ENCODE peak calls at places on chromosome 17, in six cellular contexts. Z, F, S, M, X and D are unnamed samples.

GRCh38 chr17:76901542-76902197 is 33.5 kb downstream of the MGAT5B start:
- DNase-seq in Z (no peak), S (no peak), F (no peak), M (no peak), X (no peak), D (no peak)

GRCh38 chr17:36892112-36892838 is 45.0 kb upstream of the LHX1 start:
- DNase-seq in Z (no peak), F (no peak), S (no peak), X (no peak), M (no peak), D (no peak)

GRCh38 chr17:21171309-21171922 is 42.5 kb downstream of the TMEM11 start:
- DNase-seq in Z (no peak), M (no peak), F (no peak), S (no peak), X (no peak), D (peak)

GRCh38 chr17:40949406-40949805 is 12.0 kb upstream of the KRT23 start:
- DNase-seq in F (no peak), X (no peak), M (no peak), Z (no peak), S (no peak), D (no peak)

GRCh38 chr17:48110722-48111121 is 3.2 kb downstream of the SNX11 start:
- DNase-seq in Z (no peak), S (no peak), X (no peak), F (no peak), M (no peak), D (peak)

GRCh38 chr17:71625330-71625729 is 495.5 kb upstream of the SOX9 start:
- DNase-seq in X (no peak), S (no peak), Z (no peak), M (no peak), F (no peak), D (no peak)

GRCh38 chr17:1931759-1932579 is 93.2 kb downstream of the RTN4RL1 start:
- DNase-seq in Z (no peak), F (no peak), M (peak), X (peak), S (peak), D (no peak)

GRCh38 chr17:1515640-1516402 is 591 bp downstream of the INPP5K start:
- DNase-seq in F (peak), X (peak), Z (peak), M (no peak), S (peak), D (peak)

GRCh38 chr17:47806913-47807255 is 14.7 kb downstream of the OSBPL7 start:
- DNase-seq in M (no peak), F (no peak), S (no peak), Z (no peak), X (no peak), D (no peak)

GRCh38 chr17:16352303-16352837 is 899 bp downstream of the CENPV start:
- DNase-seq in F (peak), S (peak), M (peak), Z (peak), X (peak), D (peak)

GRCh38 chr17:21686165-21687015 is 5.9 kb upstream of the KCNJ18 start:
- DNase-seq in S (no peak), F (no peak), M (no peak), X (no peak), Z (no peak), D (no peak)

GRCh38 chr17:10737168-10737622 is 7.4 kb upstream of the TMEM220 start:
- DNase-seq in X (peak), F (peak), S (peak), M (peak), Z (no peak), D (no peak)

GRCh38 chr17:14559220-14559619 is 258.3 kb downstream of the HS3ST3B1 start:
- DNase-seq in M (no peak), X (no peak), Z (no peak), F (no peak), S (no peak), D (no peak)

GRCh38 chr17:7632492-7632894 is 2.6 kb downstream of the SHBG start:
- DNase-seq in X (peak), Z (no peak), F (peak), S (peak), M (no peak), D (no peak)

GRCh38 chr17:22512057-22512456 is 819.7 kb downstream of the KCNJ18 start:
- DNase-seq in Z (no peak), M (no peak), S (no peak), X (no peak), F (no peak), D (no peak)

GRCh38 chr17:68611353-68612227 is 10.4 kb upstream of the FAM20A start:
- DNase-seq in S (no peak), M (no peak), F (no peak), X (no peak), Z (no peak), D (no peak)

GRCh38 chr17:49035470-49036269 is 38.5 kb downstream of the IGF2BP1 start:
- DNase-seq in X (peak), Z (no peak), F (peak), M (peak), S (peak), D (peak)

GRCh38 chr17:61635913-61636432 is 45.0 kb upstream of the NACA2 start:
- DNase-seq in X (peak), Z (peak), S (peak), M (no peak), F (peak), D (peak)

GRCh38 chr17:78269893-78270490 is 38.6 kb downstream of the TMEM235 start:
- DNase-seq in X (peak), F (no peak), M (no peak), S (no peak), Z (no peak), D (no peak)

GRCh38 chr17:63998050-63998720 is at the start of gene PRR29:
- DNase-seq in X (peak), M (peak), F (peak), S (peak), Z (peak), D (peak)

GRCh38 chr17:35256629-35257028 is 13.8 kb downstream of the SLFN5 start:
- DNase-seq in S (no peak), F (no peak), X (no peak), Z (no peak), M (no peak), D (no peak)

GRCh38 chr17:5769936-5770335 is 185.6 kb upstream of the NLRP1 start:
- DNase-seq in Z (no peak), S (no peak), F (no peak), X (no peak), M (no peak), D (no peak)

GRCh38 chr17:9336817-9337216 is 238.8 kb downstream of the STX8 start:
- DNase-seq in M (no peak), S (no peak), Z (no peak), F (no peak), X (no peak), D (no peak)

GRCh38 chr17:40564883-40565744 is at the start of gene CCR7:
- DNase-seq in X (no peak), M (no peak), F (no peak), Z (peak), S (no peak), D (peak)

GRCh38 chr17:79111097-79111496 is 36.5 kb downstream of the ENGASE start:
- DNase-seq in M (no peak), F (no peak), S (no peak), Z (no peak), X (no peak), D (no peak)

GRCh38 chr17:69967910-69968411 is 107.1 kb upstream of the KCNJ16 start:
- DNase-seq in M (no peak), X (no peak), S (peak), F (peak), Z (no peak), D (no peak)

GRCh38 chr17:76905036-76905435 is 36.8 kb downstream of the MGAT5B start:
- DNase-seq in F (no peak), M (no peak), S (no peak), X (no peak), Z (no peak), D (no peak)

GRCh38 chr17:2685696-2686095 is 25.9 kb downstream of the CLUH start:
- DNase-seq in M (no peak), F (no peak), S (no peak), Z (no peak), X (peak), D (no peak)

GRCh38 chr17:79557276-79557675 is 53.6 kb downstream of the RBFOX3 start:
- DNase-seq in X (no peak), M (no peak), Z (no peak), F (no peak), S (no peak), D (no peak)

GRCh38 chr17:49180998-49181635 is 29.3 kb downstream of the GNGT2 start:
- DNase-seq in M (no peak), X (no peak), Z (no peak), S (no peak), F (no peak), D (no peak)

GRCh38 chr17:36855459-36855858 is 81.8 kb upstream of the LHX1 start:
- DNase-seq in X (no peak), S (no peak), M (no peak), F (no peak), Z (no peak), D (no peak)

GRCh38 chr17:13413001-13413400 is 188.7 kb downstream of the HS3ST3A1 start:
- DNase-seq in S (no peak), Z (no peak), M (no peak), F (no peak), X (no peak), D (no peak)

DNA sequence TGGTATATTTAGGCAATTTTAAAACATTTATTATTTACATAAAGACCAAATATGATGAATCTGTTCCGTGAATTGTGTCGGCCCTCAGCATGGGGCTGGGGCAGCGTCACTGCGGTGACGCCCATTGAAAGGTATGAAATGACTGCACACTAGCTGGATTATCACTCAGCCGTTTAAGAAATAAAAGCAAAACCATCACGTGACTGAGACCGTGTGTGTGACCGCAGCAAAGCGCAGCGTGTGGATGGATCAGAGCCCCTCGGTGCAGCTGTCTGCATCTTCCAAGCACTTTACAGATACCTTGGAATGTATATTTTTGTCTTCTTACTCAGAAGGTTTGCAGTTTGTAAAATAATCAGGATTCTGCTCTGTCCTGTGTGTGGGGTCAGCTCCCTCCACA is 45.3 kb downstream of the WDR45B start:
- DNase-seq in Z (no peak), X (no peak), S (no peak), F (no peak), M (no peak), D (no peak)
- H3K4me3 ChIP-seq in Z (no peak), X (no peak), S (no peak), F (no peak), M (no peak), D (no peak)

DNA sequence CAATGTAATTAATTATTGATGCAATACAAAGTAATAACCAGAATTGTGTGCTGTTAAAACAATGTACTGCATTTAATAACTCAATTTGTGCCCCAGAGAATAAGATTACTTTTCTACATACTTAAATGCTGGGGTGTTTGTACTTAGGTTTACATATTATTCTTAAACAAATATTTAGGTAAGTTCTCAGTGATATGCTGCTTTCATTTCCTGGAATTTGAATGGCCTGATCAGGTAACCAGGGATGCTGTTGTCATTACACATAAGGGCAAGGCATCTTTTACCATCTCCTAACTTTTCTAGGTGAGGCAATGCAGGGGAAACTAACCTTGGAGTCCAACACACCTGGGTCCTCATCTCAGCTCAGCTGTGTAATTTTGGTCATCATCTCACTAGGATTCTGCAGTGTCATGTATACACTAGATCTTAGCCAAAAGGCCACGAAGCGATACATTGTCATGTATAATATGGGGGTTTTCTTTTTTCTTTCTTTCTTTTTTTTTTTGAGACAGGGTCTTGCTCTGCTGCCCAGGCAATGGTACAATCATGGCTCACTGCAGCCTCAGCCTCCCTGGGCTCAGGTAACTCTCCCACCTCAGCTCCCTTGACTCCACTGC is 45.2 kb downstream of the MYO1D start:
- DNase-seq in F (no peak), X (no peak), M (no peak), Z (no peak), S (no peak), D (no peak)
- H3K4me3 ChIP-seq in F (no peak), X (no peak), M (no peak), Z (no peak), S (no peak), D (no peak)

DNA sequence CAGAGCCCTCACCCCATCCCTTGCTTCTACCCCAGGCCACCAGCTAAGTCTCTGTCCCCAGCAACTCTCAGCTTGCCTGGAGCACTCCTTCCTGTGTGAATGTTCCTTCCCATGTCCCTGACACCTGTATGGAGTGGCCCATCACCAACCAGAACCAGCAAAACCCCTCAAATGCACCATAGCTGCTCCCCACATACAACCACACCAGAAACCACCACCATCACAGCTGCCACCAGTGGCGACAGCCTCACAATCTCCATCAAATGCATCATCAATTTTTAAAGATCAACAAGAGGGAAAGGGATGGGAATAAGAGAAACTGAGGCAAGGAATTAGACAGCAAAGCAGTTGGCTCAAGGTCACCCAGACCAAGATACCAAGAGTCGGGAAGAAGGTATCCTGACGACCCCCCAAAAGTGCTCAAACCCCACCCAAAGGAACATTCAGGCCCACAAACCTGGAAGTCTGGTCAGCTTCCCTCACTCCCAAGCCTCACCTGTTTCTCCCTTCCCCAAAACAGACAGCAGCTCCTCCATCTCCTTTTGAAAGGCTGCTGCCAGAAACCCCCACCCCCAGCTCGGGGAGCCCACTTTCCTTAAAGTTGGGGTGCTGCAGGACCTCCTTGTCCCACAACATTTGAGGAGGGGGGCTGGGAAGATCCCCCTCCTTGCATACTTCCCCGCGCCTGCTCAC is 1.8 kb downstream of the SRCIN1 start:
- DNase-seq in S (no peak), F (no peak), X (no peak), Z (no peak), M (no peak), D (no peak)
- H3K4me3 ChIP-seq in S (no peak), F (no peak), X (peak), Z (no peak), M (no peak), D (no peak)

GRCh38 chr17:81075307-81075706 is 40.4 kb downstream of the BAIAP2 start:
- DNase-seq in X (no peak), M (no peak), Z (no peak), S (no peak), F (no peak), D (no peak)
- H3K4me3 ChIP-seq in X (no peak), M (no peak), Z (no peak), S (no peak), F (no peak), D (no peak)